ENCODE peak calls at places on chromosomes 3 and 15, in six cellular contexts. One of them, this sample, is unnamed.

GRCh38 chr3:185225080-185225479 is 28.8 kb downstream of the EHHADH start:
- DNase-seq in IMR-90: peak; percentile 9
- DNase-seq in lower lobe of right lung: no peak
- DNase-seq in adrenal gland: no peak
- DNase-seq in lower leg skin: no peak
- DNase-seq in AG10803: no peak
- DNase-seq in this sample: no peak

GRCh38 chr3:49217688-49218470 is 46.5 kb downstream of the KLHDC8B start:
- DNase-seq in IMR-90: no peak
- DNase-seq in lower lobe of right lung: no peak
- DNase-seq in adrenal gland: peak; percentile 53
- DNase-seq in lower leg skin: peak; percentile 79
- DNase-seq in AG10803: no peak
- DNase-seq in this sample: peak; percentile 7

GRCh38 chr3:147395975-147396708 is 10.2 kb downstream of the ZIC4 start:
- DNase-seq in IMR-90: no peak
- DNase-seq in lower lobe of right lung: no peak
- DNase-seq in adrenal gland: no peak
- DNase-seq in lower leg skin: peak; percentile 81
- DNase-seq in AG10803: no peak
- DNase-seq in this sample: no peak

GRCh38 chr3:23885210-23885609 is 31.6 kb downstream of the NKIRAS1 start:
- DNase-seq in IMR-90: no peak
- DNase-seq in lower lobe of right lung: no peak
- DNase-seq in adrenal gland: no peak
- DNase-seq in lower leg skin: no peak
- DNase-seq in AG10803: no peak
- DNase-seq in this sample: no peak

GRCh38 chr3:150723946-150724345 is 20.2 kb upstream of the ERICH6 start:
- DNase-seq in IMR-90: no peak
- DNase-seq in lower lobe of right lung: no peak
- DNase-seq in adrenal gland: no peak
- DNase-seq in lower leg skin: no peak
- DNase-seq in AG10803: no peak
- DNase-seq in this sample: no peak

GRCh38 chr15:25710184-25710583 is 152.9 kb downstream of the ATP10A start:
- DNase-seq in IMR-90: no peak
- DNase-seq in lower lobe of right lung: peak; percentile 69
- DNase-seq in adrenal gland: peak; percentile 63
- DNase-seq in lower leg skin: no peak
- DNase-seq in AG10803: peak; percentile 13
- DNase-seq in this sample: no peak

GRCh38 chr3:143658869-143659268 is 189.4 kb downstream of the SLC9A9 start:
- DNase-seq in IMR-90: no peak
- DNase-seq in lower lobe of right lung: no peak
- DNase-seq in adrenal gland: no peak
- DNase-seq in lower leg skin: no peak
- DNase-seq in AG10803: peak; percentile 32
- DNase-seq in this sample: no peak

GRCh38 chr3:101806491-101806890 is 27.5 kb downstream of the NXPE3 start:
- DNase-seq in IMR-90: no peak
- DNase-seq in lower lobe of right lung: no peak
- DNase-seq in adrenal gland: no peak
- DNase-seq in lower leg skin: no peak
- DNase-seq in AG10803: peak; percentile 11
- DNase-seq in this sample: no peak

GRCh38 chr3:156445117-156445968 is 109.6 kb downstream of the SSR3 start:
- DNase-seq in IMR-90: no peak
- DNase-seq in lower lobe of right lung: no peak
- DNase-seq in adrenal gland: no peak
- DNase-seq in lower leg skin: no peak
- DNase-seq in AG10803: peak; percentile 17
- DNase-seq in this sample: no peak

GRCh38 chr3:56889131-56889530 is 87.4 kb upstream of the ARHGEF3 start:
- DNase-seq in IMR-90: no peak
- DNase-seq in lower lobe of right lung: no peak
- DNase-seq in adrenal gland: peak; percentile 46
- DNase-seq in lower leg skin: no peak
- DNase-seq in AG10803: no peak
- DNase-seq in this sample: no peak

GRCh38 chr3:165502707-165503106 is 306.5 kb upstream of the SLITRK3 start:
- DNase-seq in IMR-90: no peak
- DNase-seq in lower lobe of right lung: no peak
- DNase-seq in adrenal gland: no peak
- DNase-seq in lower leg skin: no peak
- DNase-seq in AG10803: no peak
- DNase-seq in this sample: no peak

GRCh38 chr3:43034200-43034599 is 55.1 kb downstream of the GASK1A start:
- DNase-seq in IMR-90: no peak
- DNase-seq in lower lobe of right lung: no peak
- DNase-seq in adrenal gland: no peak
- DNase-seq in lower leg skin: no peak
- DNase-seq in AG10803: no peak
- DNase-seq in this sample: no peak

GRCh38 chr3:184769771-184770170 is 42.2 kb upstream of the VPS8 start:
- DNase-seq in IMR-90: no peak
- DNase-seq in lower lobe of right lung: no peak
- DNase-seq in adrenal gland: no peak
- DNase-seq in lower leg skin: no peak
- DNase-seq in AG10803: no peak
- DNase-seq in this sample: no peak

GRCh38 chr15:33154366-33155166 is 39.9 kb downstream of the FMN1 start:
- DNase-seq in IMR-90: peak; percentile 55
- DNase-seq in lower lobe of right lung: peak; percentile 71
- DNase-seq in adrenal gland: peak; percentile 55
- DNase-seq in lower leg skin: peak; percentile 87
- DNase-seq in AG10803: peak; percentile 92
- DNase-seq in this sample: peak; percentile 93

GRCh38 chr3:47412842-47413520 is 32.2 kb downstream of the PTPN23 start:
- DNase-seq in IMR-90: no peak
- DNase-seq in lower lobe of right lung: no peak
- DNase-seq in adrenal gland: no peak
- DNase-seq in lower leg skin: no peak
- DNase-seq in AG10803: no peak
- DNase-seq in this sample: no peak
- TF ChIP-seq CTCF in IMR-90: peak; percentile 11
- TF ChIP-seq CTCF in lower lobe of right lung: no peak
- TF ChIP-seq CTCF in adrenal gland: no peak
- TF ChIP-seq CTCF in lower leg skin: no peak
- TF ChIP-seq CTCF in AG10803: peak; percentile 20
- TF ChIP-seq CTCF in this sample: no peak

GRCh38 chr3:120699333-120699732 is 17.3 kb upstream of the HGD start:
- DNase-seq in IMR-90: no peak
- DNase-seq in lower lobe of right lung: no peak
- DNase-seq in adrenal gland: no peak
- DNase-seq in lower leg skin: no peak
- DNase-seq in AG10803: no peak
- DNase-seq in this sample: no peak

GRCh38 chr3:120688121-120688520 is 6.1 kb upstream of the HGD start:
- DNase-seq in IMR-90: peak; percentile 79
- DNase-seq in lower lobe of right lung: no peak
- DNase-seq in adrenal gland: no peak
- DNase-seq in lower leg skin: no peak
- DNase-seq in AG10803: peak; percentile 84
- DNase-seq in this sample: peak; percentile 71

GRCh38 chr3:120689395-120689794 is 7.4 kb upstream of the HGD start:
- DNase-seq in IMR-90: no peak
- DNase-seq in lower lobe of right lung: no peak
- DNase-seq in adrenal gland: no peak
- DNase-seq in lower leg skin: no peak
- DNase-seq in AG10803: no peak
- DNase-seq in this sample: no peak

GRCh38 chr3:120693439-120694172 is 11.6 kb upstream of the HGD start:
- DNase-seq in IMR-90: peak; percentile 55
- DNase-seq in lower lobe of right lung: no peak
- DNase-seq in adrenal gland: peak; percentile 30
- DNase-seq in lower leg skin: no peak
- DNase-seq in AG10803: peak; percentile 57
- DNase-seq in this sample: peak; percentile 50
- H3K4me3 ChIP-seq in IMR-90: no peak overlapping the region
- H3K4me3 ChIP-seq in lower lobe of right lung: no peak overlapping the region
- H3K4me3 ChIP-seq in adrenal gland: no peak overlapping the region
- H3K4me3 ChIP-seq in lower leg skin: no peak overlapping the region
- H3K4me3 ChIP-seq in AG10803: no peak overlapping the region
- H3K4me3 ChIP-seq in this sample: no peak overlapping the region

GRCh38 chr15:39018966-39019365 is 454.4 kb upstream of the RASGRP1 start:
- DNase-seq in IMR-90: peak; percentile 12
- DNase-seq in lower lobe of right lung: no peak
- DNase-seq in adrenal gland: no peak
- DNase-seq in lower leg skin: no peak
- DNase-seq in AG10803: no peak
- DNase-seq in this sample: no peak
- TF ChIP-seq CTCF in IMR-90: no peak
- TF ChIP-seq CTCF in lower lobe of right lung: no peak
- TF ChIP-seq CTCF in adrenal gland: no peak
- TF ChIP-seq CTCF in lower leg skin: no peak
- TF ChIP-seq CTCF in AG10803: no peak
- TF ChIP-seq CTCF in this sample: no peak

GRCh38 chr3:181637056-181637798 is 74.5 kb upstream of the SOX2 start:
- DNase-seq in IMR-90: no peak
- DNase-seq in lower lobe of right lung: no peak
- DNase-seq in adrenal gland: no peak
- DNase-seq in lower leg skin: no peak
- DNase-seq in AG10803: no peak
- DNase-seq in this sample: no peak
- H3K4me3 ChIP-seq in IMR-90: no peak overlapping the region
- H3K4me3 ChIP-seq in lower lobe of right lung: no peak overlapping the region
- H3K4me3 ChIP-seq in adrenal gland: no peak overlapping the region
- H3K4me3 ChIP-seq in lower leg skin: no peak overlapping the region
- H3K4me3 ChIP-seq in AG10803: no peak overlapping the region
- H3K4me3 ChIP-seq in this sample: no peak overlapping the region

GRCh38 chr3:94862703-94863102 is 799.8 kb downstream of the NSUN3 start:
- DNase-seq in IMR-90: no peak
- DNase-seq in lower lobe of right lung: no peak
- DNase-seq in adrenal gland: peak; percentile 25
- DNase-seq in lower leg skin: no peak
- DNase-seq in AG10803: peak; percentile 0
- DNase-seq in this sample: no peak
- TF ChIP-seq CTCF in IMR-90: peak; percentile 22
- TF ChIP-seq CTCF in lower lobe of right lung: peak; percentile 47
- TF ChIP-seq CTCF in adrenal gland: peak; percentile 31
- TF ChIP-seq CTCF in lower leg skin: no peak
- TF ChIP-seq CTCF in AG10803: peak; percentile 40
- TF ChIP-seq CTCF in this sample: peak; percentile 31

This sample was measured in foreskin fibroblast.